ENCODE peak calls at places on chromosomes 4 and X, in four cellular contexts. W is H9, O is H1, C is mesendoderm. G is an unnamed sample.

GRCh38 chr4:177400030-177400429 is 42.2 kb downstream of the AGA start:
- DNase-seq in W (no peak), O (no peak), C (no peak), G (peak)

GRCh38 chr4:155532373-155532772 is 134.3 kb upstream of the GUCY1A1 start:
- DNase-seq in W (no peak), O (no peak), C (no peak), G (no peak)

GRCh38 chrX:131067216-131067615 is 9.1 kb downstream of the ARHGAP36 start:
- DNase-seq in W (peak), O (no peak), C (peak), G (no peak)

GRCh38 chr4:27272264-27272663 is 411.6 kb downstream of the STIM2 start:
- DNase-seq in W (no peak), O (no peak), C (no peak), G (no peak)

GRCh38 chr4:59393780-59394179 is 1806.3 kb upstream of the ADGRL3 start:
- DNase-seq in W (no peak), O (no peak), C (no peak), G (no peak)

GRCh38 chrX:147351644-147352043 is 537.1 kb upstream of the CXorf51A start:
- DNase-seq in W (no peak), O (no peak), C (no peak), G (no peak)

GRCh38 chr4:6968496-6968895 is 58.9 kb downstream of the TBC1D14 start:
- DNase-seq in W (no peak), O (no peak), C (no peak), G (no peak)

GRCh38 chr4:55469979-55470378 is 74.2 kb downstream of the TMEM165 start:
- DNase-seq in W (no peak), O (no peak), C (no peak), G (no peak)

GRCh38 chr4:39469429-39470077 is 10.7 kb downstream of the LIAS start:
- DNase-seq in W (peak), O (no peak), C (peak), G (peak)

GRCh38 chrX:38018734-38019410 is 12.5 kb downstream of the SYTL5 start:
- DNase-seq in W (no peak), O (no peak), C (no peak), G (no peak)

GRCh38 chr4:153166971-153167501 is 37.2 kb upstream of the TRIM2 start:
- DNase-seq in W (no peak), O (no peak), C (no peak), G (peak)

GRCh38 chr4:96465834-96466233 is 625.9 kb downstream of the PDHA2 start:
- DNase-seq in W (no peak), O (no peak), C (no peak), G (no peak)

GRCh38 chr4:41957634-41958033 is 22.4 kb downstream of the TMEM33 start:
- DNase-seq in W (no peak), O (no peak), C (peak), G (peak)

GRCh38 chr4:82583897-82584604 is 22.3 kb upstream of the TMEM150C start:
- DNase-seq in W (no peak), O (no peak), C (no peak), G (no peak)

GRCh38 chrX:48631376-48632090 is 34.2 kb downstream of the WDR13 start:
- DNase-seq in W (peak), O (peak), C (peak), G (peak)

GRCh38 chr4:105145913-105146285 is 777 bp upstream of the TET2 start:
- DNase-seq in W (peak), O (no peak), C (no peak), G (no peak)

GRCh38 chr4:21819086-21819485 is 129.5 kb downstream of the KCNIP4 start:
- DNase-seq in W (no peak), O (no peak), C (no peak), G (no peak)

GRCh38 chr4:73653695-73654106 is 33.5 kb upstream of the RASSF6 start:
- DNase-seq in W (no peak), O (no peak), C (peak), G (peak)

GRCh38 chr4:154618708-154619315 is 6.4 kb upstream of the FGG start:
- DNase-seq in W (peak), O (peak), C (peak), G (peak)

GRCh38 chrX:47571896-47572295 is 10.3 kb upstream of the TIMP1 start:
- DNase-seq in W (no peak), O (no peak), C (no peak), G (no peak)

GRCh38 chrX:47568656-47569295 is 7.8 kb downstream of the ARAF start:
- DNase-seq in W (peak), O (no peak), C (peak), G (no peak)

GRCh38 chrX:47572773-47573333 is 9.4 kb upstream of the TIMP1 start:
- DNase-seq in W (peak), O (no peak), C (no peak), G (no peak)

GRCh38 chrX:47571215-47571614 is 10.2 kb downstream of the ARAF start:
- DNase-seq in W (no peak), O (no peak), C (no peak), G (no peak)

DNA sequence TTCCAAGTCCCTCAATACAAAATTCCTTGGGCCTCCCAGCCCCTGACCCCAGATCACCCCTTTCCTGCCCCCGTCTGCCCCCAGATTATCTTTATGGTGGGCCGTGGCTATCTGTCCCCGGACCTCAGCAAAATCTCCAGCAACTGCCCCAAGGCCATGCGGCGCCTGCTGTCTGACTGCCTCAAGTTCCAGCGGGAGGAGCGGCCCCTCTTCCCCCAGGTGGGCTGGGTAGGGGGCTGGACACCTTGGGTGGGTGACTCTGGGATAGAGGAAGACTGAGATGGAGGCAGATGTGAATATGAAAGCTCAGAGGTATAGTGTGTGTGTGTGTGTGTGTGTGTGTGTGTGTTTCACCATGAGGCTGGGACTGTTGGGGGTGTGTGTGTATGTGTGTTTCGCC is 9.8 kb downstream of the ARAF start:
- DNase-seq in W (no peak), O (no peak), C (no peak), G (no peak)
- H4K5ac ChIP-seq in W (no peak), O (no peak), C (no peak), G (no peak)

DNA sequence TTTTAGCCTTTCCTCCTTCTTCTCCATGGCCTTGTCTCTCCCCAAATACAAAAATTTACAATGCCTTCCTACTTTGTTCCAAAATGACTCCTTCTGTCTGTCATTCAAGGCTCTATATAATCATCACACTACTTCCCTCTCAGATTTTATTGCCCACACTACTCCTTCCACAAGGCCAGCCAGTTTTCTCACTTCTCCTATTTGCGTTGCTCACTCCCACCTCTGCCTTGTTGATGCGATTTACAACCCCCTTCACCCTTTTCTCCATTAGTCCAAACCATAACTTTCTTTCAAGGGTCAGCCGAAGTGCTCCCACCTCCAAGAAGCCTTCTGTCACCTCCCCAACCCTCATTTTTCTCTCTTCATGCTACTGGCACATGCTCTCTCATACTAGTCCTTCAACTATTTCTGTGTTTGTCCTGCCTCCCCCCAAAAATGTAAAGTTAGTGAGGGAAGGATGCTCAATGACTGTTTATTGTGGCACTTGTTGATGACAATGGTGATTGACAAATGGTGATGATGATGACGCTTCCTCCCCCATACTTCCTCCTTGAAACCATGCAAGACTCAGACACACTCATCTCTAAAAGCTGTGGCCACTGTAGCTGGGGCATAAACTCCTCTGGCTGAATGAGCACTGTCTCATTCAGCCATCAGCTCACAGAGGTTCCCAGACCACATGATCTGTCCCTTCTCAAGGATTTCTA is 2.7 kb upstream of the XKRX start:
- DNase-seq in W (no peak), O (no peak), C (no peak), G (no peak)
- H4K5ac ChIP-seq in W (no peak), O (no peak), C (no peak), G (no peak)

DNA sequence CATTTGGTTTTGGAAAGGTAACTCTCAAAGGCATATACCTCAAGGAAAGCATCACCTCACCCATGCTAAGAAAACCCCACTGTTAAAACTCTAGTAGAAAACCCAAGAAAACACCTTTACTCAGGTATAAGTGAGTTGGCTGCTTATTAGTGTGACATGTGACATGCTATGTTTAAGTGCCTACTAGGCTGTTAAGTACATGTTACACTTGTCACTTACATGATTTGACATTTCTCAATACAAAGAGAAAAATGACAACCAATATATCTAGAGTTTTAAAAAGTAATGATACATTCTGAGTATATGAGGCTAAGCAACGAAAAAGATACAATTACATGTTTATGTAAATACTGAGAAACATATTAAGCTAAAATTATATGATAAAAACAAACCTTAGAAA is 1548.3 kb upstream of the TENM3 start:
- DNase-seq in W (no peak), O (no peak), C (no peak), G (no peak)
- H4K5ac ChIP-seq in W (no peak), O (no peak), C (no peak), G (no peak)

GRCh38 chr4:52874948-52875347 is 12.8 kb downstream of the RASL11B start:
- DNase-seq in W (no peak), O (no peak), C (no peak), G (no peak)

GRCh38 chr4:52873861-52874343 is 11.8 kb downstream of the RASL11B start:
- DNase-seq in W (peak), O (peak), C (peak), G (no peak)

GRCh38 chr4:52877694-52878093 is 15.6 kb downstream of the RASL11B start:
- DNase-seq in W (no peak), O (no peak), C (peak), G (peak)

GRCh38 chr4:52877006-52877405 is 14.9 kb downstream of the RASL11B start:
- DNase-seq in W (no peak), O (no peak), C (no peak), G (no peak)

DNA sequence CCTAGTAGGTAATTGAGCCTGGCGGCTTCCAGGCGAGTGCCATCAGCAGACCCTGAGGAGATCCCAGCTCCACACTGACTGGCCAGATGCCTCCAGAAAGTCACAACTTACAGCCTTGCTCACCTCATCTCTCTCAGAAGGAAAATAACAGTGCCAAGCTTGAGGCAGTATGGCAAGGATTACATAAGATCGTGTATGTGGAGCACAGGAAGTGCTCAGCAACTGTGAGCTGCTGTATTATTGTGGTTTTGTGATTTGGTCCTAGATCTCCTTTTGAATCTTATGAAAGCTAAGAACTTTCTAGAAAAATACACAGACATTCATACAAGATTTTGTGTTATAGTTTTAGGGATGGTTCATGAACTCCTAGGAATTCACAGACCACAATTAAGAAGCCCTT is 13.9 kb downstream of the RASL11B start:
- DNase-seq in W (no peak), O (no peak), C (no peak), G (no peak)
- H4K5ac ChIP-seq in W (no peak), O (no peak), C (no peak), G (no peak)

GRCh38 chr4:140533951-140534480 is 10.0 kb downstream of the ELMOD2 start:
- DNase-seq in W (no peak), O (no peak), C (no peak), G (peak)
- H4K5ac ChIP-seq in W (no peak), O (no peak), C (no peak), G (peak)

GRCh38 chrX:42535233-42535632 is 242.7 kb downstream of the PPP1R2C start:
- DNase-seq in W (no peak), O (no peak), C (no peak), G (no peak)
- H4K5ac ChIP-seq in W (no peak), O (no peak), C (no peak), G (no peak)

DNA sequence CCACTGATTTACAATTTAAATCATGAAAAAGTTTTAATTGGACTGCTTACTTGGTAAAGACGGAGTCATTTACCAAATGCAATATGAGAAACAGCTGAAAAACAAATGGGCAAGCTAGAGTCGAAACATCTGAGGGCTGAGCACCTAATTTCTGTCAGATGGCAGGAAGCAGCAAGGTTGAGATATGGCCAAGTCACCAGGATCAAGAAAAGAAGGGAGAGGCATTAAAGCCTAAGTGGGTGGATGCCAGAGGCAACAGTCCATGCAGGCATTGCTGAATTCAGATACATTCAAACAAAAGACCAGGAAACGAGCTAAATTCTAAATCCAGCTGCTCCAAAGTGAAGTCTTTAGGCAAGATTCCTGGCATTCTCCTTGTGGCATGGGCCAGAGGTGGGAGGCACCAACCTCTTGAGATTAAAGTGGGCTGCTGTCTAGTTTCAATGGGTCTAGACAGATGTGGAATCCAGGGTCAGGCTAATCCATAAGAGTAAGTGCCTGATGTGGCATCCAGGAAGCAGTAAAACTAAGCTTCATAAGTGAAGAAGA is 8.0 kb upstream of the ARSJ start:
- DNase-seq in W (no peak), O (peak), C (peak), G (no peak)
- H4K5ac ChIP-seq in W (no peak), O (no peak), C (no peak), G (no peak)

G was measured in IMR-90.